ENCODE peak calls at places on chromosomes 3 and 15, in six cellular contexts. One of them, this sample, is unnamed. For H3K4me1, the result is how much of the 10 kb centered on the place peaks cover.

GRCh38 chr3:9598783-9599387 is 45.3 kb upstream of the LHFPL4 start:
- DNase-seq in A549: no peak
- DNase-seq in neural progenitor cell: no peak
- DNase-seq in cardiac muscle cell: no peak
- DNase-seq in fibroblast of lung: no peak
- DNase-seq in tibial artery: no peak
- DNase-seq in this sample: no peak

GRCh38 chr15:99618941-99619411 is 53.2 kb downstream of the MEF2A start:
- DNase-seq in A549: no peak
- DNase-seq in neural progenitor cell: peak
- DNase-seq in cardiac muscle cell: peak
- DNase-seq in fibroblast of lung: peak
- DNase-seq in tibial artery: no peak
- DNase-seq in this sample: no peak

GRCh38 chr3:4994144-4994730 is 15.0 kb downstream of the BHLHE40 start:
- DNase-seq in A549: peak
- DNase-seq in neural progenitor cell: no peak
- DNase-seq in cardiac muscle cell: no peak
- DNase-seq in fibroblast of lung: peak
- DNase-seq in tibial artery: no peak
- DNase-seq in this sample: no peak

GRCh38 chr3:14938964-14939363 is 8.4 kb upstream of the NR2C2 start:
- DNase-seq in A549: no peak
- DNase-seq in neural progenitor cell: no peak
- DNase-seq in cardiac muscle cell: no peak
- DNase-seq in fibroblast of lung: no peak
- DNase-seq in tibial artery: no peak
- DNase-seq in this sample: no peak

GRCh38 chr3:1404270-1404669 is 311.4 kb downstream of the CNTN6 start:
- DNase-seq in A549: no peak
- DNase-seq in neural progenitor cell: peak
- DNase-seq in cardiac muscle cell: no peak
- DNase-seq in fibroblast of lung: no peak
- DNase-seq in tibial artery: no peak
- DNase-seq in this sample: no peak

GRCh38 chr3:157573780-157574378 is 70.7 kb upstream of the VEPH1 start:
- DNase-seq in A549: no peak
- DNase-seq in neural progenitor cell: no peak
- DNase-seq in cardiac muscle cell: peak
- DNase-seq in fibroblast of lung: no peak
- DNase-seq in tibial artery: no peak
- DNase-seq in this sample: no peak

GRCh38 chr3:60456180-60456579 is 795.1 kb downstream of the FHIT start:
- DNase-seq in A549: no peak
- DNase-seq in neural progenitor cell: no peak
- DNase-seq in cardiac muscle cell: no peak
- DNase-seq in fibroblast of lung: no peak
- DNase-seq in tibial artery: no peak
- DNase-seq in this sample: no peak

GRCh38 chr3:58306662-58307286 is 454 bp downstream of the HTD2 start:
- DNase-seq in A549: peak
- DNase-seq in neural progenitor cell: peak
- DNase-seq in cardiac muscle cell: peak
- DNase-seq in fibroblast of lung: peak
- DNase-seq in tibial artery: peak
- DNase-seq in this sample: peak

GRCh38 chr3:127750226-127751031 is 71.9 kb downstream of the MGLL start:
- DNase-seq in A549: no peak
- DNase-seq in neural progenitor cell: no peak
- DNase-seq in cardiac muscle cell: peak
- DNase-seq in fibroblast of lung: peak
- DNase-seq in tibial artery: no peak
- DNase-seq in this sample: no peak

GRCh38 chr3:197366301-197367044 is 68.1 kb upstream of the DLG1 start:
- DNase-seq in A549: no peak
- DNase-seq in neural progenitor cell: no peak
- DNase-seq in cardiac muscle cell: no peak
- DNase-seq in fibroblast of lung: peak
- DNase-seq in tibial artery: no peak
- DNase-seq in this sample: no peak
- H3K4me1 ChIP-seq in A549: under half
- H3K4me1 ChIP-seq in neural progenitor cell: half or more
- H3K4me1 ChIP-seq in cardiac muscle cell: under half
- H3K4me1 ChIP-seq in fibroblast of lung: under half
- H3K4me1 ChIP-seq in tibial artery: under half
- H3K4me1 ChIP-seq in this sample: under half

GRCh38 chr15:60369696-60370095 is 28.1 kb downstream of the ANXA2 start:
- DNase-seq in A549: peak
- DNase-seq in neural progenitor cell: no peak
- DNase-seq in cardiac muscle cell: no peak
- DNase-seq in fibroblast of lung: no peak
- DNase-seq in tibial artery: no peak
- DNase-seq in this sample: no peak
- H3K4me1 ChIP-seq in A549: half or more
- H3K4me1 ChIP-seq in neural progenitor cell: under half
- H3K4me1 ChIP-seq in cardiac muscle cell: under half
- H3K4me1 ChIP-seq in fibroblast of lung: under half
- H3K4me1 ChIP-seq in tibial artery: under half
- H3K4me1 ChIP-seq in this sample: under half

DNA sequence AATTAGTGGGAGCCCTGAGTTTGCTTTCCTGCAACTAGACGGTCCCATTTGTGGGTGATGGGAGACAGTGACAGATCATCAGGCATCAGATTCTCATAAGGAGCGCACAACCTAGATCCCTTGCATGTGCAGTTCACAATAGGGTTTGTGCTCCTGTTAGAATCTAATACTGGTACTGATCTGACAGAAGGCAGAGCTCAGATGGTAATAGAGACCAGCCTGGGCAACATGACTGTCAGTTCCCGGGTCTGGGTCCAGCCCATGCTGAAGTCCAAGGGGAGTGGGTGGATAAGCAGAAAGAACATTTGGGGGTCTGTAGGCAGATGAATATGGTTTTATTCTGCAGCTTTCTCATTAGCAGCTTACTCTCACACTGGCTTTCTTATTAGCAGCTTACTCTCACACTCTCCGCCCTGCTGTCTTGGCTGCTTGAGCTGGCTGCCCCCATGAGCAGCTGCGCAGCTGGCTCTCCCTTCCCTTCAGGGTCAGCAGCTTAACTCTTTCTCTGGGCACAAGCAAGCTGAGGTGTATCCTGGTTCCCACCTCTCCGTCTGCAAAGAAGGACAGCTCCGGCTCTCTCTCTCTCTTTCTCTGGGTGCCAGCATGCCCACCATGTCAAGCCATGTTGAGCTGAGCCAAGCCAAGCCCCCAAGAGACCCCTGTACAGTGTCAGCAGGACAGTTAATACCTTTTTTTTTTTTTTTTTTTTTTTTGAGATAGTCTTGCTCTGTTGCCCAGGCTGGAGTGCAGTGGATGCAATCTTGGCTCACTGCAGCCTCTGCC is 46.5 kb downstream of the KLHDC8B start:
- DNase-seq in A549: no peak
- DNase-seq in neural progenitor cell: peak
- DNase-seq in cardiac muscle cell: peak
- DNase-seq in fibroblast of lung: no peak
- DNase-seq in tibial artery: no peak
- DNase-seq in this sample: peak
- H3K4me1 ChIP-seq in A549: under half
- H3K4me1 ChIP-seq in neural progenitor cell: under half
- H3K4me1 ChIP-seq in cardiac muscle cell: under half
- H3K4me1 ChIP-seq in fibroblast of lung: under half
- H3K4me1 ChIP-seq in tibial artery: under half
- H3K4me1 ChIP-seq in this sample: under half

GRCh38 chr3:105836533-105836932 is 32.3 kb downstream of the CBLB start:
- DNase-seq in A549: no peak
- DNase-seq in neural progenitor cell: no peak
- DNase-seq in cardiac muscle cell: peak
- DNase-seq in fibroblast of lung: peak
- DNase-seq in tibial artery: no peak
- DNase-seq in this sample: no peak
- H3K4me1 ChIP-seq in A549: under half
- H3K4me1 ChIP-seq in neural progenitor cell: under half
- H3K4me1 ChIP-seq in cardiac muscle cell: under half
- H3K4me1 ChIP-seq in fibroblast of lung: under half
- H3K4me1 ChIP-seq in tibial artery: under half
- H3K4me1 ChIP-seq in this sample: under half

GRCh38 chr3:39149059-39149455 is 4.3 kb downstream of the CSRNP1 start:
- DNase-seq in A549: no peak
- DNase-seq in neural progenitor cell: no peak
- DNase-seq in cardiac muscle cell: no peak
- DNase-seq in fibroblast of lung: no peak
- DNase-seq in tibial artery: no peak
- DNase-seq in this sample: no peak
- H3K4me1 ChIP-seq in A549: half or more
- H3K4me1 ChIP-seq in neural progenitor cell: under half
- H3K4me1 ChIP-seq in cardiac muscle cell: half or more
- H3K4me1 ChIP-seq in fibroblast of lung: half or more
- H3K4me1 ChIP-seq in tibial artery: under half
- H3K4me1 ChIP-seq in this sample: under half

DNA sequence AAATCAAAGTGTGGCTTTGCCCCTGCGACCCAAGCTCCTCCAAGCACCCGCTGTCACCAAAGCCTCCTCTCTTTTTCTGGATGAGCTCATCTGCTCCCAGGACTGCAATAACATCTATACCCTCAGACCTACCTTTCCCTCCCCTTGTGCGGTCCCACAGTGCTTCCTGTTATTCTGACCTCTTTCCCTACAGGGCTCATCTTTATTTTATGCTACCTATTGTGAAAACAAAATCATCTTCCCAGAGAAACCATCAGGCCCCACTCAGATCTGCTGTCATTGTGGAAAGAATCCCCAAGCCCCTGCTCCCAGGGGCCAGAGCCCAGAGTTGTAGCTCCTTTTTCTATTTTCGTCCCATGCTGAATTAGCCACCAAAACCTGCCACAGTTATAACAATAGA is 162.2 kb downstream of the MEIS2 start:
- DNase-seq in A549: no peak
- DNase-seq in neural progenitor cell: no peak
- DNase-seq in cardiac muscle cell: no peak
- DNase-seq in fibroblast of lung: no peak
- DNase-seq in tibial artery: no peak
- DNase-seq in this sample: no peak
- H3K4me1 ChIP-seq in A549: under half
- H3K4me1 ChIP-seq in neural progenitor cell: under half
- H3K4me1 ChIP-seq in cardiac muscle cell: half or more
- H3K4me1 ChIP-seq in fibroblast of lung: under half
- H3K4me1 ChIP-seq in tibial artery: under half
- H3K4me1 ChIP-seq in this sample: under half

DNA sequence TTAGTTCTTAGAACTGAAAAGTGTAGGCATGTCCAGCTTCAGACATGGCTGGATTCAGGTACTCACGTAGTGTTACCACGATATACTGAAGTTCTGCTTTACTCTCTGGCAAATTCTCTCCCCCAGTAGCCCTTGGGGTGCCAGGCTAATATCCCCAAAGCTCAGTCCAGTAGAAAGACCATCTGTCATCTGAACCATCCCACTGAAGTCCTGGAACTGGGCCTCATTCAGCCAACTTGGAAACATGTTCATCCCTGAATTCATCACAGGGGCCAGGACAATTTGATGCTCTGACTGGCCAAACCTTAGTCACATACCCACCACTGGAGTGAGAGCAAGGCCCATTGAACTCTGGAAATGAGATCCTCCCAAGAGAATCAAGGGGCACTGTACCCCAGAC is 8.2 kb downstream of the EFCC1 start:
- DNase-seq in A549: no peak
- DNase-seq in neural progenitor cell: no peak
- DNase-seq in cardiac muscle cell: no peak
- DNase-seq in fibroblast of lung: no peak
- DNase-seq in tibial artery: no peak
- DNase-seq in this sample: no peak
- H3K4me1 ChIP-seq in A549: under half
- H3K4me1 ChIP-seq in neural progenitor cell: under half
- H3K4me1 ChIP-seq in cardiac muscle cell: under half
- H3K4me1 ChIP-seq in fibroblast of lung: under half
- H3K4me1 ChIP-seq in tibial artery: under half
- H3K4me1 ChIP-seq in this sample: under half

This sample was measured in uterus.